ENCODE peak calls at places on chromosome 21, in four cellular contexts. R, N, S and K are unnamed samples. For H3K27me3, the result is how much of the 10 kb centered on the place peaks cover.

GRCh38 chr21:38965910-38966504 is 160.3 kb downstream of the ETS2 start:
- DNase-seq in R (no peak), N (no peak), S (peak), K (peak)

GRCh38 chr21:21101911-21102310 is 103.7 kb downstream of the NCAM2 start:
- DNase-seq in R (no peak), N (no peak), S (no peak), K (peak)

GRCh38 chr21:16573581-16573980 is 843.8 kb downstream of the USP25 start:
- DNase-seq in R (no peak), N (no peak), S (no peak), K (no peak)

GRCh38 chr21:23853796-23854379 is 1753.4 kb downstream of the MRPL39 start:
- DNase-seq in R (no peak), N (peak), S (no peak), K (peak)

GRCh38 chr21:26432410-26432809 is 140.7 kb downstream of the CYYR1 start:
- DNase-seq in R (no peak), N (no peak), S (no peak), K (no peak)

GRCh38 chr21:36504067-36505058 is 24.4 kb upstream of the CLDN14 start:
- DNase-seq in R (no peak), N (peak), S (peak), K (peak)

GRCh38 chr21:34687065-34687464 is 18.3 kb downstream of the CLIC6 start:
- DNase-seq in R (no peak), N (no peak), S (no peak), K (no peak)

GRCh38 chr21:17461582-17461981 is 51.3 kb upstream of the CXADR start:
- DNase-seq in R (no peak), N (no peak), S (no peak), K (no peak)

GRCh38 chr21:20902998-20903397 is 95.2 kb upstream of the NCAM2 start:
- DNase-seq in R (no peak), N (no peak), S (no peak), K (no peak)

GRCh38 chr21:31266241-31266640 is 77.8 kb downstream of the TIAM1 start:
- DNase-seq in R (no peak), N (no peak), S (no peak), K (no peak)

GRCh38 chr21:29538115-29538514 is 239.4 kb downstream of the BACH1 start:
- DNase-seq in R (no peak), N (no peak), S (no peak), K (no peak)

DNA sequence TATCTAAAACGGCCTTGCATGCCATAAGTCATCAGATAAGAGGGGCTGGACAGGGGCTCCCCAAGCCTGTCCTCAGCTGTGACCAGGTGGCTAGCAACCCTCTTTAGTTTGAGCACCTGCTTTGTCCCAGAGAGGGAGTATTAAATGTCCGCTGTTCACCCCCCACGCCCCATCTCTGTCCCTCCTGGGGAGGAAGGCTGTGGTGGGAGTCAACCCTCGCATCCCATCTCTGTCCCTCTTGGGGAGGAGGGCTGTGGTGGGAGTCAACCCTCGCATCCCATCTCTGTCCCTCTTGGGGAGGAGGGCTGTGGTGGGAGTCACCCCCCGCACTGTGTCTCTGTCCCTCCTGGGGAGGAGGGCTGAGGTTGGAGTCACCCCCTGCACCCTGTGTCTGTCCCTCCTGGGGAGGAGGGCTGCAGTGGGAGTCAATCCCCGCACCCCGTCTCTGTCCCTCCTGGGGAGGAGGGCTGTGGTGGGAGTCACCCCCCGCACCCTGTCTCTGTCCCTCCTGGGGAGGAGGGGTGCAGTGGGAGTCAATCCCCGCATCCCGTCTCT is 72.6 kb upstream of the ABCG1 start:
- DNase-seq in R (no peak), N (no peak), S (no peak), K (no peak)
- H3K27me3 ChIP-seq in R (under half), N (under half), S (under half), K (under half)

DNA sequence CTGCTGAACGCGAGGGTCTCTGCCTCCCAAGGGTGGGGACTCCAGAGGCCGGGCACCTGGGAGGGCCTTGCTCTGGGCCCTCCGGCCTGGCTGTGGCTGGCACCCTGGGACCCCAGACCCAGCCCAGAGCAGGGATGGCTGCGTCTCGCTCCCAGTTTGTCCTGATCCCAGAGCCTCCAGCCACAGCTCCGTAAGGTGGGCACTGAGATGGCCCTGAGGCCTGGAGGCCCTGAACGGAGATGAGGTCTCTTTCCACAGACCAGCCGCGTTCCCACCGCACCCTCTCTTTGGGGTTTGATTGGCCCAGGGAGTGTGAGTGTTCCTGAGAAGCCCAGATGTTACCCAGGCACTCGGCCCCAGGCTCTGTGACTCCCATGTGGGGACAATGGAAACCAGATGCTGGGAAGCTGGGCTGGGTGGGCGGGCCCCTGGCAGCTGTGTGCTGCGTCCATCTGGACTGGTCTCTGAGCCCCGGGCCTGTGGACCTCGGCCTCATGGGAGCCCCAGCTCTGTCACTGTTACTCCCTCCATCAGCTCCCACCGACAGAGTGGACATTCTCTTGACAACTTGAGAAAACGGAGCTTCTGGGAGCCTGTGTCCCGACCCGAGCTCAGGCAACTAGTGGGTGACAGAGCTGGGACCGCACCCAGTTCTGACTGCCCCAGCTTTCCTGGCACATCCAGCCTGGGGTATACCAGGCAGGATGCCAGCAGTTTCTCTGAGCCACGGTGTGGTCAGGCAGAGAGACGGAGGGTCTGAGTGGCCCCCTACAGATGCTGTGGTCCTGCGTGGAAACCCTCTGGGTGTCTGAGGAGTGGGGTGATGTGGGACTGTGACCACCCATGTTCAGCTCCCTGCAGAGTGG is 9.8 kb upstream of the COL6A1 start:
- DNase-seq in R (no peak), N (no peak), S (peak), K (peak)
- H3K4me3 ChIP-seq in R (no peak), N (no peak), S (no peak), K (peak)

GRCh38 chr21:44535963-44536362 is 4.0 kb downstream of the KRTAP10-1 start:
- DNase-seq in R (no peak), N (no peak), S (no peak), K (no peak)
- H3K27me3 ChIP-seq in R (under half), N (under half), S (under half), K (under half)

DNA sequence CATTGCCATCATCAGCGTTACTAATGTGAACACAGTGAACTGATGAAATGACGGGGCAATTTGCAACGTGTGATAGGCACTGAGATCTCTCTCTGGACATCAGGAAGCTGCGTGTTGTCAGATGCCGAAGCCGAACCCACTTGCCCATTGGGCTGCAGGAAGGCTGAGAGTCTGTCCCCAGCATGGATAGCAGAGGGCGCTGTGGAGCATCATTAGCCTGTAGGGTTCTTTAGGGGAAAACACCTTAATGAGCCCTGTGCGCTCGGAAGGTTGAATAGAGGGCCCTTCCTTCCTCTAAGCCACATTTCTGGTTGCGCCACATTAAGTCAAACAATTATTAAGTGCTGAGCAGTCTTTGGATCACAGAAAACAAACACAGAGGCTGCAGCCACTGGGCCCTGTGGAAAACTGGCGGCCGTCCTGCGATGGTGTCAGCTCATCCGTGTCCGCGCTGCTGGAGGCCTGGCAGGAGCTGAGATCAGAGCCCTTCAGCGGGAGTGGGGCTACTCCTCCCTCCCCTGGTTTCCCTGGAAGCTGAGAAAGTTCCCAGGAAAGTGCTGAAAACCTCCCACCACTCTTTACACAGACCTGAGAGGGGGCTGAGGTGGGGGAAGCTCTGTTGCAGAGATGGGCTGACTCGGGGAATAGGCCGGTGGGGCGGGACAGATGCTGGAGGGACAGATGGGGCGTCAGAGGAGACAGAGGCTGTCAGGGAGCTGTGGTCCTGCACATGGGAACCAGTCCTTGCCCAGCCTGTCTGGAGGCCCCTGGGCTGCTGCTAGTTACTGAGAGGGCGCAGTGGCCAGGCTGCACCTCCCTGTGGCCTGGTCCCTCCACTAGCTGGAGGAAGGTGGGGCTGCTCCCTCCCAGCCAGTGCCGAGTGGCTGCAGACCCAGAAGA is 12.7 kb downstream of the TFF2 start:
- DNase-seq in R (peak), N (peak), S (peak), K (peak)
- H3K4me3 ChIP-seq in R (no peak), N (no peak), S (no peak), K (no peak)

GRCh38 chr21:40334159-40334558 is 466.9 kb downstream of the PCP4 start:
- DNase-seq in R (no peak), N (no peak), S (no peak), K (no peak)
- H3K27me3 ChIP-seq in R (under half), N (under half), S (under half), K (under half)

GRCh38 chr21:41024341-41025056 is 143.5 kb upstream of the BACE2 start:
- DNase-seq in R (no peak), N (no peak), S (no peak), K (no peak)

GRCh38 chr21:41032536-41032935 is 135.4 kb upstream of the BACE2 start:
- DNase-seq in R (no peak), N (no peak), S (no peak), K (no peak)

GRCh38 chr21:41025057-41025390 is 142.9 kb upstream of the BACE2 start:
- DNase-seq in R (no peak), N (no peak), S (no peak), K (no peak)

GRCh38 chr21:41023936-41024335 is 144.0 kb upstream of the BACE2 start:
- DNase-seq in R (no peak), N (no peak), S (no peak), K (no peak)

DNA sequence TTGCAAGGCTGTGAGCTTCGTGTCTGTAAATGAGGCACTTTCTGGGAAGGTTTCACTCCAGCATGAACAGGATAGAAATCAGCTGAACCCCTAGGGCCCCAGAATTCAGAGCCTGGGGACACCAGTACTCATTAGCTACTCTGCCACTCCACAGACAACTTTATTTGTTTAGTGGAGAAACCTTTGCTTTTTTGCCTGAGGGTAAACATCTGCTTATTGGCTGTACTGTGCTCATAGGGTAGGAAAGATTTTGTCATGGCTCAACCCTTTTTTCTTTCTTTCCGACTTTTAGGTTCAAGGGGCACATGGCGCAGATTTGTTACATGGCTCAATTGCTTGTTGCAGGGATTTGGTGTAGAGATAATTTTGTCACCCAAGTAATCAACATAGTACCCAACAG is 138.4 kb upstream of the BACE2 start:
- DNase-seq in R (no peak), N (no peak), S (no peak), K (no peak)
- H3K4me3 ChIP-seq in R (no peak), N (no peak), S (no peak), K (no peak)

DNA sequence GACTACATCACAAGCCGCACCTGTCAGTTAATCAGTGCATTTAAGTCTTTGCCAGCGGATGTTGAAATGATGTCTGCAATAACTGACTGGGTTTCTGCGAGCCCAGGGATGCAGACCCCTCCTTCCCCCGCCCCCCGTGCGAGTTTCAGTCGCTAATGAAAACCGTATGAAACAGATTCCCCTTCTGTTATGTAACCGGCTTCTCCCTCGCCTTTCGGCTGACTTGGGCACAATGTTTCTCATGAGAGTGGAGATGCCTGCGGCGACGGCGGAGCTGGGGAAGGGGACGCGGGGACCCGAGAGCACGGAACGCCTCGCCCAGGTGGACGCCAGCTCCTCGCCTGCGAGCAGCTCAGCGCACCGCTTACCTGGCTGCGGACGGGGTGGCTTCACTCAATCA is 741 bp downstream of the KCNJ6 start:
- DNase-seq in R (no peak), N (no peak), S (no peak), K (no peak)
- H3K27me3 ChIP-seq in R (half or more), N (under half), S (half or more), K (half or more)